ENCODE peak calls at places on chromosomes 6 and 20, in five cellular contexts. D, C, F, Y and V are unnamed samples.

GRCh38 chr6:20403766-20404640 is 2.3 kb downstream of the E2F3 start:
- DNase-seq in D (no peak), C (peak), F (peak), Y (no peak), V (peak)

GRCh38 chr6:157985378-157986155 is 3.9 kb downstream of the SYNJ2 start:
- DNase-seq in D (no peak), C (no peak), F (peak), Y (peak), V (no peak)

GRCh38 chr20:52746190-52746589 is 226.0 kb upstream of the TSHZ2 start:
- DNase-seq in D (no peak), C (no peak), F (no peak), Y (no peak), V (no peak)

GRCh38 chr6:5411414-5411813 is 150.1 kb downstream of the FARS2 start:
- DNase-seq in D (no peak), C (no peak), F (no peak), Y (no peak), V (no peak)

GRCh38 chr20:49568491-49569151 is 684 bp upstream of the PTGIS start:
- DNase-seq in D (no peak), C (no peak), F (no peak), Y (no peak), V (no peak)

GRCh38 chr6:136024711-136025110 is 173.2 kb downstream of the PDE7B start:
- DNase-seq in D (no peak), C (no peak), F (no peak), Y (no peak), V (no peak)

GRCh38 chr6:20630617-20631448 is 96.6 kb downstream of the CDKAL1 start:
- DNase-seq in D (no peak), C (no peak), F (no peak), Y (no peak), V (peak)

GRCh38 chr6:40997256-40997957 is 41.6 kb downstream of the UNC5CL start:
- DNase-seq in D (no peak), C (no peak), F (peak), Y (no peak), V (peak)

GRCh38 chr6:151999194-151999593 is 191.7 kb downstream of the ESR1 start:
- DNase-seq in D (no peak), C (no peak), F (no peak), Y (no peak), V (no peak)

GRCh38 chr20:37755665-37756064 is 61.8 kb downstream of the CTNNBL1 start:
- DNase-seq in D (no peak), C (no peak), F (no peak), Y (no peak), V (no peak)

GRCh38 chr6:105900120-105900937 is 185.8 kb upstream of the PRDM1 start:
- DNase-seq in D (no peak), C (no peak), F (no peak), Y (no peak), V (no peak)

GRCh38 chr6:53320964-53321363 is 27.8 kb downstream of the ELOVL5 start:
- DNase-seq in D (no peak), C (no peak), F (no peak), Y (no peak), V (no peak)

GRCh38 chr20:52926505-52926904 is 45.7 kb upstream of the TSHZ2 start:
- DNase-seq in D (no peak), C (no peak), F (no peak), Y (no peak), V (no peak)

GRCh38 chr6:168145747-168146596 is 67.0 kb upstream of the FRMD1 start:
- DNase-seq in D (no peak), C (no peak), F (no peak), Y (peak), V (no peak)

GRCh38 chr6:4665489-4666417 is 110.5 kb upstream of the CDYL start:
- DNase-seq in D (no peak), C (no peak), F (no peak), Y (no peak), V (no peak)

GRCh38 chr20:23086931-23087411 is 847 bp upstream of the CD93 start:
- DNase-seq in D (no peak), C (no peak), F (no peak), Y (peak), V (no peak)

GRCh38 chr6:35052694-35053565 is 88.2 kb downstream of the TCP11 start:
- DNase-seq in D (no peak), C (no peak), F (no peak), Y (peak), V (no peak)

GRCh38 chr6:138115191-138115590 is 8.0 kb upstream of the PERP start:
- DNase-seq in D (no peak), C (no peak), F (no peak), Y (no peak), V (peak)

GRCh38 chr6:158668707-158669103 is 18.9 kb downstream of the SYTL3 start:
- DNase-seq in D (no peak), C (no peak), F (no peak), Y (no peak), V (no peak)

GRCh38 chr6:166598441-166599138 is 12.1 kb upstream of the RAMACL start:
- DNase-seq in D (no peak), C (no peak), F (no peak), Y (no peak), V (peak)

GRCh38 chr6:152094992-152095592 is 287.6 kb downstream of the ESR1 start:
- DNase-seq in D (no peak), C (no peak), F (no peak), Y (peak), V (no peak)

GRCh38 chr20:17896771-17897369 is 71.7 kb downstream of the SNX5 start:
- DNase-seq in D (no peak), C (no peak), F (peak), Y (no peak), V (no peak)

GRCh38 chr20:40291483-40291882 is 397.6 kb downstream of the MAFB start:
- DNase-seq in D (no peak), C (no peak), F (no peak), Y (no peak), V (no peak)

GRCh38 chr20:62066983-62067433 is 1.3 kb upstream of the TAF4 start:
- DNase-seq in D (no peak), C (no peak), F (peak), Y (no peak), V (no peak)

GRCh38 chr6:157459327-157459726 is 78.3 kb downstream of the ZDHHC14 start:
- DNase-seq in D (no peak), C (no peak), F (no peak), Y (no peak), V (no peak)

GRCh38 chr20:53678990-53679596 is 85.5 kb upstream of the ZNF217 start:
- DNase-seq in D (no peak), C (no peak), F (no peak), Y (no peak), V (no peak)

GRCh38 chr6:15754035-15754705 is 91.3 kb upstream of the DTNBP1 start:
- DNase-seq in D (no peak), C (no peak), F (no peak), Y (no peak), V (no peak)

GRCh38 chr6:35544748-35545361 is 32.2 kb upstream of the TULP1 start:
- DNase-seq in D (no peak), C (no peak), F (no peak), Y (peak), V (peak)

GRCh38 chr6:170031096-170031471 is 259.8 kb downstream of the DLL1 start:
- DNase-seq in D (no peak), C (no peak), F (no peak), Y (peak), V (peak)

GRCh38 chr6:36641543-36641942 is 37.0 kb upstream of the CDKN1A start:
- DNase-seq in D (no peak), C (no peak), F (no peak), Y (no peak), V (no peak)

GRCh38 chr20:50309280-50309763 is 118.7 kb downstream of the CEBPB start:
- DNase-seq in D (no peak), C (no peak), F (no peak), Y (no peak), V (no peak)

GRCh38 chr6:39688494-39688893 is 36.7 kb downstream of the KIF6 start:
- DNase-seq in D (no peak), C (no peak), F (no peak), Y (no peak), V (peak)

GRCh38 chr6:63615590-63615989 is 20.0 kb upstream of the PHF3 start:
- DNase-seq in D (no peak), C (no peak), F (no peak), Y (no peak), V (no peak)